ENCODE peak calls at places on chromosomes 3 and 15, in four cellular contexts. A is Panc1; F is CD8-positive, alpha-beta T cell; P is breast epithelium. B is an unnamed sample.

GRCh38 chr3:14628406-14628805 is 23.2 kb upstream of the CCDC174 start:
- DNase-seq in A (no peak), F (no peak), P (no peak), B (no peak)

GRCh38 chr15:95442107-95442719 is 888.3 kb upstream of the NR2F2 start:
- DNase-seq in F (no peak), A (no peak), P (no peak), B (no peak)

GRCh38 chr15:40301467-40302179 is 6.1 kb downstream of the PLCB2 start:
- DNase-seq in P (no peak), F (no peak), A (no peak), B (no peak)

GRCh38 chr3:126961191-126961790 is 21.6 kb upstream of the PLXNA1 start:
- DNase-seq in P (peak; percentile 52), A (no peak), F (no peak), B (no peak)

GRCh38 chr3:66532160-66532587 is 31.4 kb upstream of the LRIG1 start:
- DNase-seq in F (no peak), P (no peak), A (no peak), B (no peak)

GRCh38 chr15:26179906-26180305 is 316.8 kb upstream of the ATP10A start:
- DNase-seq in P (no peak), A (no peak), F (no peak), B (no peak)

GRCh38 chr3:177209509-177209908 is 12.2 kb upstream of the TBL1XR1 start:
- DNase-seq in P (no peak), F (no peak), A (no peak), B (no peak)

GRCh38 chr3:179447251-179447650 is 4.0 kb downstream of the GNB4 start:
- DNase-seq in F (no peak), P (no peak), A (no peak), B (no peak)

GRCh38 chr15:85430406-85431204 is 50.2 kb downstream of the AKAP13 start:
- DNase-seq in P (no peak), F (no peak), A (no peak), B (no peak)

GRCh38 chr3:60161334-60161733 is 1089.9 kb downstream of the FHIT start:
- DNase-seq in A (no peak), P (no peak), F (no peak), B (no peak)

GRCh38 chr3:128083396-128083795 is 31.2 kb downstream of the SEC61A1 start:
- DNase-seq in F (no peak), A (no peak), P (no peak), B (no peak)

GRCh38 chr3:154095832-154096421 is 25.3 kb upstream of the ARHGEF26 start:
- DNase-seq in F (no peak), A (no peak), P (no peak), B (peak; percentile 14)

GRCh38 chr15:78651007-78651406 is 10.0 kb upstream of the CHRNB4 start:
- DNase-seq in A (no peak), P (no peak), F (no peak), B (no peak)

GRCh38 chr15:26887926-26888666 is 21.2 kb downstream of the GABRA5 start:
- DNase-seq in P (no peak), A (no peak), F (no peak), B (peak; percentile 31)

GRCh38 chr3:170699158-170700053 is 113.5 kb upstream of the SLC7A14 start:
- DNase-seq in F (no peak), P (no peak), A (no peak), B (no peak)

GRCh38 chr3:38397320-38397719 is 50.7 kb downstream of the XYLB start:
- DNase-seq in P (no peak), F (no peak), A (no peak), B (no peak)

GRCh38 chr3:101177577-101177976 is 142.8 kb downstream of the IMPG2 start:
- DNase-seq in A (no peak), F (no peak), P (no peak), B (no peak)

GRCh38 chr3:42094992-42095391 is 3.8 kb downstream of the TRAK1 start:
- DNase-seq in P (no peak), F (no peak), A (no peak), B (no peak)

GRCh38 chr3:42094128-42094527 is 3.0 kb downstream of the TRAK1 start:
- DNase-seq in A (no peak), F (no peak), P (no peak), B (no peak)

GRCh38 chr3:42088803-42089520 is 2.2 kb upstream of the TRAK1 start:
- DNase-seq in F (no peak), A (no peak), P (no peak), B (no peak)

GRCh38 chr3:42092006-42092405 is 849 bp downstream of the TRAK1 start:
- DNase-seq in A (no peak), P (no peak), F (no peak), B (no peak)

DNA sequence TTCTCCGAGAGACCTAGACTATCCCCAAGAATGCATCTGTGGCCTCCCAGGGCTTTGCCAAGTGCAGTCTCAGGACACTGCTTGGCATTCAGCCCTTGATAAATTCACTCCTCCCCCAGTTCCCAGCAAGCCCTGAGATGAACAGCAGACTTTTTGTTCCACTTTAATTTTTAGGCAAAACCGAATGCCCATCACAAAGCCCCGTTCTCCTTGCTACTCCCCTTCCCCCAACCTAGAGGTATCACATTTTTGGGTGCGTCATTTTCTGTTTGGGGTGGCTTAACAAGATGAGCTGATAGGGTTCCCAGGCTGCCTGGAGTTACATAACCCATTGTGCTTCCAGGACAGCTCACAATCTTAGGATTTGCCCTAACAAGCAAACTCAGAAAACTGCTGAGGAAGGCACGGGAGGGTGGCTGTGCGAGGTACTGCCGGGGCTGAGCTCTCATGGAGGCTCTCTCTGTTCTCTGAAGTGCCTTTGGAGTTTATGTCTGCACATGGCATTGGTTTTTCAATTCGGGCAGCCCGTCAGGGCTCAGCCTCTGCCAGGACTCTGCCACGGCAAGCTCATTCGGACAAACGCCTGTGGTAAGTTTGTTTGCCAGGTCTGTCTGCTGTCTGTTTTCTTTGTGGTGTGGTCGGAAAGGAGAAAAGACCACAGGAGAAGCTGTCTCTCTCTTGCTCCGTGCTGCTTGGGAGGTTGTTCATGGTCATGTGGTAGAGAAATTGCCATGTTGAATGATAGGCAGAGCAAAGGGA is at the start of gene TRAK1:
- DNase-seq in A (no peak), F (no peak), P (no peak), B (no peak)
- H3K4me3 ChIP-seq in A (no peak within 1 kb of the TSS), F (no peak within 1 kb of the TSS), P (peak within 1 kb of the TSS; percentile 61), B (no peak within 1 kb of the TSS)

DNA sequence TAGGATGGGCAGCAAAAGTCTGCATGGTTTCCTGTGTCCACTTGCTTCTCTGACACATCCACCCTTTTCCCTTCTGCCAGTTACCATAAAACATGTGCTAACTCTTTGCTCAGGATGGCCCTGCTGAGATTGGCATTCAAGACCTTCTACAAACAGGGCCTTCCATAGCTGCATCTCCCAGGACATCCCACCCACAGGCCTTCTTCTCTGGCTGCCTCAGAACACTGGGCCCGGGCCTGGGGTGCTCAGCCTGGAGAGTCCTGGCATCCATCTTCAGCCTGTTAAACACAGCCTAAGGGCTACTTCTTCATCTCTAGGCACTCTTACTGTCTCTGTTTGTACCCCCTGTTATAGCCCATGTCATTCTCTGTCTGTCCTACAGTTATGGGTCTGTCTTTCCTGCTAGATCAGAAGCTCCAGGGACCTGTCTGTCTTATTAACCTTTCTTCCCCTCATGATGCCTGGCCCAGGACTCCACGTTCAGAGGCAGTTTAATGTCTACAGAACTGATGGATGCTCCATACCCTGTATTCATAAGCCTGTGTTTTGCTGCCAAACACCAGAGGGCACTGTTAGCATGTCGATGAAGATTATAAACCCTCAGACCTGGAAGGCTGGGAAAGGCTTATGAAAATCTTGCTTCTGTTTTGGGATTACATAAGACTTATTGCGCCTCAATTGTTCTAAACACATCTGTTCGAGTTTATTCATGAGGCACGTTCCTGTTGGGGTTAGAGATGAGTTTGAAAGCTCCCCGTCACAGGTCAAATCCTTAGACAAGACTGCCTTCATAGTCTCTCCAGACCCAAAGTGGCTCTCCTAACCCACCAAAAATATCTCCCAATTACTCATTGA is 16.5 kb downstream of the SEMA3G start:
- DNase-seq in A (no peak), F (peak; percentile 25), P (peak; percentile 56), B (peak; percentile 23)
- TF ChIP-seq CTCF in A (peak; percentile 79), F (peak; percentile 60), P (peak; percentile 56), B (peak; percentile 80)

GRCh38 chr3:112640864-112641751 is at the start of gene CCDC80:
- DNase-seq in P (no peak), A (no peak), F (no peak), B (peak; percentile 69)

GRCh38 chr3:112642912-112643506 is 2.1 kb upstream of the CCDC80 start:
- DNase-seq in P (peak; percentile 67), F (peak; percentile 81), A (no peak), B (peak; percentile 67)

GRCh38 chr3:112638327-112639020 is 2.5 kb downstream of the CCDC80 start:
- DNase-seq in F (no peak), A (no peak), P (no peak), B (no peak)

GRCh38 chr3:112639451-112640332 is 1.3 kb downstream of the CCDC80 start:
- DNase-seq in A (no peak), P (no peak), F (no peak), B (no peak)

DNA sequence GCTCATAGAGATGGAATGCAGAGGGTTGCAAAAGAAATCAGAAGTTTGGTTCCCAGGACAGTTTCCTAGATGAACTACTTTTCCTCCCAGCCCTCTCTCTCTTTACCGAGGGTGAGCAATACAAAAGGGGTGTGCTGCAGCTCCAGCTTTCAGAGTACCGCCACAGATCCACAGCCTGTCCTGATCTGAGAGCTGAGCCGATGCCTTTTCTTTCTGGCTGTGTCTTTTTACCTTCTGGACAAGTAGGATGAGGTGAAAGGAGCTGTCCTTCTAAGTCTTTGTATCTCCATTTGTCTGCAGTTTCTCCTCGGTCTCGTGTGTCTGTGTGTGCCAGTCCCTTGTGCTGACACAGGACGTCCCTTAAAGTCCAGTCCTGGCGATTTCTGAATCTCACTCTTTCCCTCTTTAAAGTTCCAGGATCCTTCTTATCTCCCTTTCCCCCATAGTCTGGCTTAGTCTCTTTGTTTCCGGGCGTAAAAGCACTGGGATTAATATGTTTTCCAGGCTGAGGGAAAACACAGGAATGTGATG is 545 bp downstream of the CCDC80 start:
- DNase-seq in P (no peak), F (no peak), A (no peak), B (peak; percentile 63)
- H3K4me3 ChIP-seq in P (peak overlapping the region; percentile 55), F (no peak overlapping the region), A (peak overlapping the region; percentile 45), B (peak overlapping the region; percentile 74)

GRCh38 chr3:46498916-46499519 is 1.2 kb downstream of the RTP3 start:
- DNase-seq in F (no peak), A (no peak), P (no peak), B (no peak)

GRCh38 chr3:46497556-46498265 is at the start of gene RTP3:
- DNase-seq in P (no peak), A (no peak), F (no peak), B (no peak)

GRCh38 chr3:46495901-46496456 is 1.8 kb upstream of the RTP3 start:
- DNase-seq in P (no peak), A (no peak), F (no peak), B (peak; percentile 73)

GRCh38 chr3:46500631-46501377 is 3.0 kb downstream of the RTP3 start:
- DNase-seq in A (no peak), P (no peak), F (no peak), B (no peak)

DNA sequence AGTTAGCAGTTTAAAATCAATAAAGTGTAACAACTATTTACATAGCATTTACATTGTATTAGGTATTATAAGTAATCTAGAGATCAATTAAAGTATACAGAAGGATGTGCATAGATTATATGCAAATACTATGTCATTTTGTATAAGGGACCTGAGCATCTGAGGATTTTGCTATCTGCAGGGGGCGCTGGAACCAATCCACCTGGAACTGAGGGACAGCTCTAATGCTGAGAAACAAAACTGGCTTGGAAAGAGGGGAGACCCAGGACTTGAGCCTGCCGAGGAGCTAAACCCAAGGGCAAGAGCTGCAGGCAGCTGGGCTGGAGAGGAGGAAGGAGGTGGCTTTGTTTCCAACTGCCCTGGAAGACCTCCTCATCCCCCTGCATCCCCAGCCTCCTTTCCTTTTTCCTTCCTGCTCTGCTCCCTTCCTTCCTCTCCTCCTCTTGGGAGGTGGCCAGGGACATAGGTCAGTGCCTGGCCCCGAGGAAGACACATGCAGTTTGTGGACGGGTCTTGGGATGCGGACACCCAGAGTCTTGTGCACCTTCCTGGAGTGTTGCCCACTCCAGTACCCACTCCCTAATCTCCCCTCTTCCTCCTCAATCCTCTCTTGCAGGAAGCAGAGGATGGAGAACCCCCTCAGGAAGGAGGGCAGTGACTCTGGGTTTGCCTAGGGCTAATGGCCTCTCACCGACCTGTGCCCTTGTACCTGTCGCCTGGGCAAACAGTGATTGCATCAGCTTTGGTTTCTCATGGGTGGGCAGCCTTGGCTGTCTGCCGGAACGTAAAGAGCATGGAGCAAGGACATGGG is 826 bp upstream of the RTP3 start:
- DNase-seq in F (peak; percentile 68), P (no peak), A (no peak), B (no peak)
- TF ChIP-seq CTCF in F (peak; percentile 50), P (no peak), A (peak; percentile 42), B (peak; percentile 24)